ENCODE peak calls at places on chromosomes 12 and 14, in eight cellular contexts. L is ovary, X is esophagus muscularis mucosa, V is GM12891, I is GM12892, G is GM12878, C is adrenal gland, S is sigmoid colon. P is an unnamed sample.

GRCh38 chr12:113781415-113782198 is 184.5 kb downstream of the RBM19 start:
- DNase-seq in S (no peak), I (no peak), C (no peak), L (no peak), V (no peak), G (no peak), X (no peak), P (no peak)

GRCh38 chr12:52971701-52972329 is 22.9 kb downstream of the KRT18 start:
- DNase-seq in V (no peak), I (no peak), G (no peak), S (no peak), X (no peak), L (no peak), C (no peak), P (no peak)

GRCh38 chr14:99756796-99757195 is 36.4 kb upstream of the EML1 start:
- DNase-seq in V (no peak), I (no peak), S (peak), X (no peak), L (peak), G (no peak), C (peak), P (no peak)

GRCh38 chr12:3527181-3527580 is 36.2 kb downstream of the PRMT8 start:
- DNase-seq in X (no peak), S (no peak), G (no peak), C (no peak), L (no peak), I (no peak), V (no peak), P (no peak)

GRCh38 chr12:110846615-110847566 is at the start of gene CCDC63:
- DNase-seq in X (no peak), C (peak), G (no peak), L (peak), I (peak), V (peak), S (peak), P (peak)

GRCh38 chr14:95887351-95887750 is 10.7 kb downstream of the TUNAR start:
- DNase-seq in V (no peak), C (no peak), X (no peak), I (no peak), S (no peak), L (no peak), G (no peak), P (no peak)

GRCh38 chr14:61456720-61457119 is 135.3 kb downstream of the PRKCH start:
- DNase-seq in I (peak), X (peak), V (peak), L (peak), S (peak), C (peak), G (no peak), P (peak)

GRCh38 chr12:116736962-116737773 is 701 bp downstream of the SPRING1 start:
- DNase-seq in V (peak), C (no peak), G (no peak), S (no peak), I (peak), L (no peak), X (no peak), P (no peak)

GRCh38 chr14:35696119-35696518 is 113.0 kb downstream of the RALGAPA1 start:
- DNase-seq in X (no peak), L (no peak), S (no peak), V (no peak), C (peak), G (no peak), I (no peak), P (no peak)

GRCh38 chr12:112029326-112029725 is 16.1 kb downstream of the ERP29 start:
- DNase-seq in I (no peak), X (no peak), G (no peak), V (no peak), C (no peak), S (no peak), L (no peak), P (no peak)

GRCh38 chr14:96741151-96741977 is 55.8 kb upstream of the VRK1 start:
- DNase-seq in S (peak), L (peak), C (peak), I (peak), X (no peak), V (peak), G (no peak), P (peak)

GRCh38 chr14:51540364-51540763 is 111.3 kb upstream of the FRMD6 start:
- DNase-seq in C (no peak), I (no peak), G (no peak), V (no peak), L (no peak), X (no peak), S (no peak), P (no peak)

GRCh38 chr12:110765144-110765543 is 22.5 kb upstream of the PPP1CC start:
- DNase-seq in S (no peak), G (no peak), L (no peak), I (no peak), C (no peak), X (no peak), V (no peak), P (no peak)

GRCh38 chr14:61678966-61679365 is 16.3 kb upstream of the HIF1A start:
- DNase-seq in I (no peak), L (no peak), V (no peak), S (no peak), G (no peak), X (no peak), C (no peak), P (no peak)

GRCh38 chr12:123934829-123935228 is 37.8 kb downstream of the CCDC92 start:
- DNase-seq in S (no peak), I (no peak), C (no peak), X (no peak), L (no peak), G (no peak), V (no peak), P (no peak)

GRCh38 chr14:102215522-102216250 is 76.0 kb downstream of the WDR20 start:
- DNase-seq in G (no peak), I (no peak), S (no peak), X (no peak), C (no peak), L (no peak), V (no peak), P (peak)

GRCh38 chr12:95118138-95118787 is 44.8 kb upstream of the NR2C1 start:
- DNase-seq in V (no peak), C (no peak), S (no peak), L (no peak), I (no peak), G (no peak), X (no peak), P (no peak)

GRCh38 chr12:9615420-9616135 is 7.9 kb upstream of the KLRB1 start:
- DNase-seq in L (no peak), S (no peak), X (no peak), G (no peak), C (no peak), V (no peak), I (no peak), P (no peak)

GRCh38 chr12:22437031-22437806 is 102.7 kb upstream of the ST8SIA1 start:
- DNase-seq in L (no peak), C (no peak), X (no peak), S (no peak), G (no peak), I (no peak), V (no peak), P (no peak)

GRCh38 chr12:107788281-107788680 is 13.8 kb downstream of the ASCL4 start:
- DNase-seq in C (no peak), S (no peak), X (no peak), L (no peak), V (no peak), G (no peak), I (no peak), P (no peak)

GRCh38 chr14:101601603-101602465 is 40.5 kb downstream of the DIO3 start:
- DNase-seq in V (no peak), S (no peak), I (no peak), L (peak), G (no peak), X (peak), C (peak), P (peak)

GRCh38 chr12:56221233-56221756 is 427 bp downstream of the RNF41 start:
- DNase-seq in I (no peak), G (no peak), X (no peak), V (no peak), L (peak), C (peak), S (peak), P (peak)

GRCh38 chr14:87566986-87567385 is 426.0 kb downstream of the GALC start:
- DNase-seq in G (no peak), X (no peak), I (no peak), V (no peak), L (no peak), S (no peak), C (no peak), P (no peak)

GRCh38 chr12:121839106-121839992 is 19.3 kb downstream of the HPD start:
- DNase-seq in I (peak), V (peak), L (peak), C (peak), S (peak), G (peak), X (peak), P (peak)
- TF ChIP-seq POLR2A in I (peak), V (no peak), L (peak), C (no peak), S (peak), G (peak), X (no peak), P (no peak)

GRCh38 chr12:76763746-76764675 is at the start of gene ZDHHC17:
- DNase-seq in S (peak), V (peak), I (peak), L (peak), X (peak), G (peak), C (peak), P (peak)
- TF ChIP-seq POLR2A in S (peak), V (peak), I (peak), L (peak), X (peak), G (peak), C (peak), P (no peak)

DNA sequence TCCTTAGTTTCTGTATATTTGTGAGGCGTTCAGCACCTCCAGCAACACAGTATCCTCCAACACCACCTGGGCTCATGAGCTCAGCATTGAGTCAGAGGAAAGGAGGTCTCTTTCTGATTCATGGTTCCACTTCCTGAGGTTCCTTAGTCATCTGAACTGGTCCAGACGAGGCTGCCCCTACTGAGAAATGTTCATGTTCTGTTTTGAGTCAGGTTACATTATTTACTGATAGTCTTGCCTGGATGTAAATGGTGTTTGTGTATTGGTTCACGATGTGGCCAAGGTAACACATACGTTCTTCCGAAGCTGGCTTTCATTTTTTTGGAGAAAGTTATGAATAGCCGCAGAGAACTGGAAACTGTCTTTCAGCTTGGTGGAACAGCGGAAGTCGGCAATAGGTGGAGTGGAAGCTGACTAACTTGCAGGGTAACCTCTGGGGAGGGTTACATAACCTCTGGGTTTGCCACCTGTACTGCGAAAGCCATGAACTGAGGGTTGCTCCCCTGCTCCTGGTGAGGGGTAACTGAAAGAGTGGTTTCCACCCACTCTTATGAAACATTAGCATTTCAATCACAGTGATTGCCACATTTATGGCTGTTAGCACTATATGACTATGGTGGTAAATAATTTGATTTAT is 42.2 kb upstream of the MANSC4 start:
- DNase-seq in S (no peak), V (peak), G (peak), X (no peak), L (no peak), I (peak), C (no peak), P (no peak)
- TF ChIP-seq POLR2A in S (no peak), V (no peak), G (no peak), X (no peak), L (no peak), I (no peak), C (no peak), P (no peak)

DNA sequence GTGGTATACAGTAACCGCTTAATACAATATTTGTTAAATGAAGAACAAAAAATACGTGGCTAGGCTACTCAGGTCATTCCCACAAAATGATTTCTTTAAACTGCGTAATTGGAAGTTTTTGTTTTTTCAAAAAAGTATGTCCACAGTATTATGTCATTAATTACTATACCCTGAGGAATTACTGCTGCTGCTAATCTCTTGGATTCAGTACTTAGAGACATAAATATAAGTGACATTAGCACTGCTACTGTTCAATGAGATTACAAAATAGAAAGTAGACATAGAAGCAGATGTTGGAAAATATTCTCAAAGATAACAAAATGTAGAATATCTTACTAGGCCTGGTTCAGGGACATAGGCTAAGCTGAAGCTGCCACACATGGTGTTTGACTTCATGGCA is 36.3 kb downstream of the HMGA2 start:
- DNase-seq in I (no peak), C (no peak), L (no peak), S (no peak), V (no peak), X (no peak), G (no peak), P (no peak)
- TF ChIP-seq POLR2A in I (no peak), C (no peak), L (no peak), S (no peak), V (no peak), X (no peak), G (no peak), P (no peak)

GRCh38 chr14:90521930-90522483 is 125.2 kb downstream of the CALM1 start:
- DNase-seq in I (no peak), S (no peak), G (no peak), X (no peak), C (no peak), V (no peak), L (no peak), P (no peak)

GRCh38 chr14:90519262-90519920 is 122.6 kb downstream of the CALM1 start:
- DNase-seq in I (no peak), L (no peak), S (no peak), X (no peak), V (no peak), G (no peak), C (no peak), P (no peak)

GRCh38 chr14:90520326-90520725 is 123.5 kb downstream of the CALM1 start:
- DNase-seq in L (no peak), S (no peak), C (no peak), X (no peak), V (no peak), G (no peak), I (no peak), P (no peak)

GRCh38 chr14:90522585-90523191 is 125.9 kb downstream of the CALM1 start:
- DNase-seq in V (no peak), C (peak), G (no peak), L (peak), S (peak), X (no peak), I (no peak), P (peak)

GRCh38 chr14:90521121-90521929 is 124.5 kb downstream of the CALM1 start:
- DNase-seq in G (no peak), X (no peak), V (no peak), S (peak), L (peak), C (peak), I (no peak), P (peak)
- TF ChIP-seq POLR2A in G (no peak), X (no peak), V (no peak), S (no peak), L (no peak), C (no peak), I (no peak), P (no peak)